ENCODE peak calls at places on chromosomes 4 and X, in four cellular contexts. G is Calu3, U is heart left ventricle, S is Peyer's patch. N is an unnamed sample.
A peak's percentile ranks its signal among the peaks of the same experiment; 100 is the strongest.

GRCh38 chr4:2898001-2898400 is 54.4 kb downstream of the ADD1 start:
- DNase-seq in G (no peak), S (no peak), U (no peak), N (no peak)

GRCh38 chrX:1435241-1435900 is 17.3 kb downstream of the ASMTL start:
- DNase-seq in U (peak; percentile 25), S (no peak), G (no peak), N (no peak)

GRCh38 chrX:2500681-2501151 is at the start of the genes DHRSX and ZBED1:
- DNase-seq in U (peak; percentile 77), S (no peak), G (peak; percentile 40), N (no peak)

GRCh38 chrX:109822861-109823260 is 89.8 kb upstream of the ACSL4 start:
- DNase-seq in G (peak; percentile 15), S (no peak), U (no peak), N (no peak)

GRCh38 chr4:159185593-159186023 is 82.7 kb downstream of the RAPGEF2 start:
- DNase-seq in S (no peak), U (no peak), G (no peak), N (no peak)

GRCh38 chrX:12974217-12974796 is 603 bp upstream of the TMSB4X start:
- DNase-seq in U (peak; percentile 81), G (peak; percentile 76), S (peak; percentile 31), N (no peak)

GRCh38 chrX:1274786-1275185 is 6.2 kb downstream of the CSF2RA start:
- DNase-seq in S (no peak), U (no peak), G (no peak), N (no peak)

GRCh38 chr4:155789391-155789790 is 30.6 kb downstream of the GUCY1B1 start:
- DNase-seq in S (no peak), G (no peak), U (no peak), N (no peak)

GRCh38 chr4:6592804-6593563 is 18.0 kb downstream of the MAN2B2 start:
- DNase-seq in S (no peak), U (no peak), G (no peak), N (no peak)

GRCh38 chrX:73266766-73267165 is 52.1 kb upstream of the NAP1L2 start:
- DNase-seq in U (no peak), G (no peak), S (no peak), N (no peak)

GRCh38 chr4:2800691-2801596 is 8.1 kb downstream of the SH3BP2 start:
- DNase-seq in S (peak; percentile 73), G (peak; percentile 51), U (peak; percentile 93), N (no peak)

GRCh38 chr4:182533948-182534347 is 290.7 kb downstream of the TENM3 start:
- DNase-seq in G (no peak), S (no peak), U (no peak), N (no peak)

GRCh38 chrX:42664706-42665105 is 113.3 kb downstream of the PPP1R2C start:
- DNase-seq in U (no peak), G (no peak), S (no peak), N (no peak)

GRCh38 chrX:24002167-24002566 is 24.8 kb downstream of the KLHL15 start:
- DNase-seq in G (no peak), S (no peak), U (no peak), N (no peak)

GRCh38 chr4:101707596-101707995 is 82.9 kb upstream of the BANK1 start:
- DNase-seq in G (no peak), U (no peak), S (no peak), N (no peak)

GRCh38 chr4:111228874-111229273 is 606.0 kb upstream of the PITX2 start:
- DNase-seq in G (no peak), S (no peak), U (no peak), N (no peak)

GRCh38 chrX:152989292-152989658 is 4.6 kb downstream of the PNMA5 start:
- DNase-seq in U (no peak), S (no peak), G (no peak), N (no peak)

GRCh38 chr4:4673070-4673469 is 131.2 kb upstream of the STX18 start:
- DNase-seq in U (no peak), S (no peak), G (no peak), N (no peak)

GRCh38 chrX:38110231-38110630 is 103.9 kb downstream of the SYTL5 start:
- DNase-seq in U (no peak), G (no peak), S (no peak), N (no peak)

GRCh38 chrX:49251325-49251724 is 13.2 kb downstream of the FOXP3 start:
- DNase-seq in G (no peak), U (no peak), S (no peak), N (no peak)

GRCh38 chr4:47704693-47705325 is 133.1 kb downstream of the CORIN start:
- DNase-seq in G (peak; percentile 42), U (peak; percentile 60), S (no peak), N (no peak)

GRCh38 chr4:69831646-69832325 is 28.2 kb downstream of the SULT1E1 start:
- DNase-seq in S (no peak), G (no peak), U (peak; percentile 48), N (no peak)

GRCh38 chrX:115018040-115018647 is 728 bp upstream of the IL13RA2 start:
- DNase-seq in U (no peak), S (no peak), G (peak; percentile 11), N (no peak)

GRCh38 chr4:71052034-71052433 is 58.6 kb downstream of the DCK start:
- DNase-seq in G (no peak), U (no peak), S (no peak), N (no peak)

GRCh38 chrX:48472851-48473717 is 2.9 kb upstream of the FTSJ1 start:
- DNase-seq in U (no peak), G (no peak), S (no peak), N (no peak)

GRCh38 chr4:6292376-6293096 is 22.9 kb downstream of the WFS1 start:
- DNase-seq in U (peak; percentile 33), S (no peak), G (no peak), N (no peak)

GRCh38 chr4:167025651-167026050 is 208.6 kb downstream of the SPOCK3 start:
- DNase-seq in S (no peak), G (no peak), U (no peak), N (no peak)

GRCh38 chrX:106726485-106727437 is at the start of gene RNF128:
- DNase-seq in S (no peak), U (no peak), G (peak; percentile 79), N (no peak)

GRCh38 chr4:125314676-125315570 is at the start of gene FAT4:
- DNase-seq in G (peak; percentile 89), S (peak; percentile 38), U (peak; percentile 96), N (peak; percentile 61)

GRCh38 chr4:143773998-143774898 is 73.8 kb upstream of the FREM3 start:
- DNase-seq in S (peak; percentile 58), U (no peak), G (peak; percentile 63), N (no peak)

GRCh38 chr4:91288702-91289311 is 1015.0 kb upstream of the GRID2 start:
- DNase-seq in G (no peak), S (no peak), U (no peak), N (no peak)

GRCh38 chr4:79300280-79300679 is 25.6 kb downstream of the NAA11 start:
- DNase-seq in U (no peak), S (no peak), G (no peak), N (no peak)

GRCh38 chr4:16264798-16265197 is 38.5 kb upstream of the TAPT1 start:
- DNase-seq in U (no peak), S (no peak), G (no peak), N (no peak)

GRCh38 chrX:5474282-5474681 is 754.4 kb downstream of the NLGN4X start:
- DNase-seq in U (no peak), S (no peak), G (no peak), N (no peak)
- TF ChIP-seq CTCF in U (no peak), S (no peak), G (no peak), N (no peak)

GRCh38 chrX:26651755-26652154 is 435.8 kb downstream of the MAGEB5 start:
- DNase-seq in G (no peak), U (no peak), S (no peak), N (no peak)

GRCh38 chrX:26653050-26653449 is 437.1 kb downstream of the MAGEB5 start:
- DNase-seq in U (no peak), G (no peak), S (no peak), N (no peak)

GRCh38 chrX:26649534-26649933 is 433.6 kb downstream of the MAGEB5 start:
- DNase-seq in U (no peak), S (no peak), G (no peak), N (no peak)
- TF ChIP-seq CTCF in U (peak; percentile 12), S (peak; percentile 19), G (peak; percentile 46), N (no peak)

DNA sequence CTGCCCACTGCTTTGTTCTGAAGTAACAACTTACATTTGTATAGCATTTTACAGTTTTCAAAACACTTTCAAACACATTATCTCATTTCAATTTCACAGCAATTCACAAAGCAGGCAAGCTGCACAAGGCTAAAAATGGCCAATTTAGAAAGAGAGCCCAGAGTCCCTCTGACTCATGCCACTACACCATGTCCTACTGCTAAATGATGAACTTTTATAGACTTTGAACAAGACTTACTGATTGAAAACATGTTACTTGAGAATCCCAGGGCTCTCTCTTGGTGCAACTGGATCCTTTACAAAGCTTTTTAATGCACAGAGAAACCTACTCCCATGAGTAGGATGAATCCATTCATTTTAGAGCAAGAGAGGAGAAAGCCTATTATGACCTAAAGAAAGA is 5.8 kb upstream of the G3BP2 start:
- DNase-seq in U (no peak), S (no peak), G (no peak), N (no peak)
- TF ChIP-seq CTCF in U (no peak), S (no peak), G (no peak), N (no peak)

GRCh38 chrX:53045002-53045401 is 3.6 kb upstream of the GPR173 start:
- DNase-seq in U (no peak), G (no peak), S (no peak), N (no peak)

GRCh38 chrX:53049127-53049517 is 533 bp downstream of the GPR173 start:
- DNase-seq in U (no peak), S (no peak), G (no peak), N (no peak)

GRCh38 chrX:53048169-53049126 is at the start of gene GPR173:
- DNase-seq in G (no peak), U (peak; percentile 64), S (no peak), N (no peak)

GRCh38 chrX:53050841-53051240 is 2.3 kb downstream of the GPR173 start:
- DNase-seq in S (no peak), G (no peak), U (no peak), N (no peak)

DNA sequence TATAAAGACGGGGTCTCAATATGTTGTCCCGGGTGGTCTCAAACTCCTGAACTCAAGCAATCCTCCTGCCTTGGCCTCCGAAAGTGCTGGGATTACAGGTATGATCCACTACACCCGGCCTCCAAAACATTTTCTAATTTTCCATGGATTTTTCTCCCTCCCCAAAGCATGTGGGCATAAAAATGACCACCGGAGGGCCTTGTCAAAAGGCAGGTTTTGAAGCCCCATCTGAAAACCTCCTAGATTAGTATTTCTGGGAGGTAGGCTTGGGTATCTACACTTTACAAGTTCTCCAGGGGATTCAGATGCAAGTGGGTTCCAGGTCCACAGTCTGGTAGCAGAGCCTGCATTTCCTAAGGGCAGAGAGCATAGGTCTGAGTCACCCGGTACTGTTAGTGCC is 1.4 kb upstream of the GPR173 start:
- DNase-seq in U (no peak), G (no peak), S (no peak), N (no peak)
- TF ChIP-seq CTCF in U (no peak), G (no peak), S (no peak), N (no peak)

DNA sequence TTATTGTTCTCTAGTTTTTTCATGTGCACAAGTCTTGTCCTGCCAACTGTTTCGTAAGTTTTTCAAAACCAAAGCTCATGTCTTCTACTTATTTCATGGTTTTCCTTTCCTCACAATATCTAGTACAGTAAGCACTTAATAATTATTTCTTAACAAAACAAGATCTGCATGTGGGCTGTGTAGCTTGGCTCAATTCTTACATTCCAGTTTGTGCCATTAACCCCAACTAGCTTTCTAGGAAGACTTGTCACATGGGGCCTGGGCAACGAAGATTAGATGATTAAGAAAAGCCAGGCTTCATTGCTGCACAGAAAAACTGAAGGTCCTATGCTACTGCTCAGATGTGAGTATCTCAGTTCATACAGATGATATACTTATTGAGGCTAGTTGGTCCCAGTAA is 155.3 kb upstream of the TEX13A start:
- DNase-seq in U (no peak), G (no peak), S (no peak), N (no peak)
- TF ChIP-seq CTCF in U (no peak), G (no peak), S (no peak), N (no peak)